ENCODE peak calls at places on chromosome 2, in seven cellular contexts. K is T-helper 9 cell, T is caudate nucleus, B is naive B cell, C is SJSA1, I is NCI-H82, G is adrenal gland. P is an unnamed sample.

GRCh38 chr2:216348909-216349308 is 23.4 kb downstream of the MARCHF4 start:
- DNase-seq in G (no peak), B (no peak), T (no peak), I (peak; percentile 75), C (no peak), K (no peak), P (no peak)

GRCh38 chr2:171389780-171390179 is 44.0 kb downstream of the METTL8 start:
- DNase-seq in I (no peak), K (no peak), G (no peak), C (peak; percentile 8), B (no peak), T (no peak), P (no peak)

GRCh38 chr2:60353863-60354262 is 199.6 kb downstream of the BCL11A start:
- DNase-seq in K (no peak), B (peak; percentile 85), T (no peak), G (no peak), I (no peak), C (no peak), P (no peak)

GRCh38 chr2:134173338-134174016 is 80.4 kb upstream of the MGAT5 start:
- DNase-seq in K (no peak), G (no peak), B (no peak), I (peak; percentile 65), T (peak; percentile 68), C (no peak), P (no peak)

GRCh38 chr2:24124003-24124585 is 825 bp downstream of the FAM228B start:
- DNase-seq in T (no peak), C (peak; percentile 80), G (no peak), I (peak; percentile 75), K (no peak), B (no peak), P (peak; percentile 43)

GRCh38 chr2:107607054-107607453 is 219.6 kb upstream of the RGPD4 start:
- DNase-seq in T (no peak), C (no peak), K (no peak), B (no peak), G (no peak), I (no peak), P (no peak)

GRCh38 chr2:43818761-43819160 is 19.9 kb downstream of the ABCG5 start:
- DNase-seq in I (no peak), K (no peak), G (peak; percentile 75), C (no peak), T (no peak), B (no peak), P (no peak)

GRCh38 chr2:214731008-214731407 is 78.5 kb downstream of the BARD1 start:
- DNase-seq in G (no peak), K (no peak), C (no peak), B (no peak), T (no peak), I (no peak), P (no peak)

GRCh38 chr2:85334933-85335332 is 7.1 kb upstream of the TGOLN2 start:
- DNase-seq in B (no peak), G (no peak), C (no peak), T (no peak), I (no peak), K (no peak), P (no peak)

GRCh38 chr2:169767243-169767888 is 31.3 kb upstream of the SSB start:
- DNase-seq in G (peak; percentile 72), I (peak; percentile 49), T (no peak), C (peak; percentile 32), B (peak; percentile 37), K (peak; percentile 42), P (peak; percentile 84)

GRCh38 chr2:239163306-239164070 is 237.3 kb downstream of the HDAC4 start:
- DNase-seq in G (no peak), B (no peak), I (no peak), C (no peak), K (no peak), T (no peak), P (no peak)

GRCh38 chr2:222950886-222951285 is 90.0 kb downstream of the ACSL3 start:
- DNase-seq in K (no peak), I (peak; percentile 34), T (no peak), B (no peak), G (no peak), C (peak; percentile 53), P (no peak)

GRCh38 chr2:108139521-108139920 is 100.2 kb upstream of the SULT1C3 start:
- DNase-seq in G (no peak), C (no peak), I (no peak), K (no peak), B (no peak), T (no peak), P (no peak)

GRCh38 chr2:151928380-151928779 is 100.2 kb upstream of the ARL5A start:
- DNase-seq in B (no peak), K (no peak), C (no peak), I (no peak), G (no peak), T (no peak), P (no peak)